ENCODE peak calls at places on chromosomes 16 and 17, in four cellular contexts. One of them, this sample, is unnamed.

GRCh38 chr17:57557793-57558681 is 187.1 kb downstream of the CCDC182 start:
- DNase-seq in erythroblast: no peak
- DNase-seq in ovary: no peak
- DNase-seq in NB4: peak
- DNase-seq in this sample: no peak

GRCh38 chr16:1333149-1333812 is at the start of gene BAIAP3:
- DNase-seq in erythroblast: peak
- DNase-seq in ovary: no peak
- DNase-seq in NB4: no peak
- DNase-seq in this sample: peak

GRCh38 chr17:19418312-19418992 is 7.4 kb downstream of the RNF112 start:
- DNase-seq in erythroblast: no peak
- DNase-seq in ovary: no peak
- DNase-seq in NB4: peak
- DNase-seq in this sample: no peak

GRCh38 chr17:3911271-3912053 is 4.8 kb downstream of the P2RX1 start:
- DNase-seq in erythroblast: no peak
- DNase-seq in ovary: no peak
- DNase-seq in NB4: no peak
- DNase-seq in this sample: peak

GRCh38 chr17:63442549-63443035 is 3.5 kb downstream of the CYB561 start:
- DNase-seq in erythroblast: no peak
- DNase-seq in ovary: no peak
- DNase-seq in NB4: peak
- DNase-seq in this sample: peak

GRCh38 chr16:86930001-86930400 is 351.7 kb downstream of the FOXL1 start:
- DNase-seq in erythroblast: no peak
- DNase-seq in ovary: no peak
- DNase-seq in NB4: no peak
- DNase-seq in this sample: no peak

GRCh38 chr17:49549691-49550678 is 25.7 kb upstream of the NXPH3 start:
- DNase-seq in erythroblast: no peak
- DNase-seq in ovary: no peak
- DNase-seq in NB4: no peak
- DNase-seq in this sample: no peak

GRCh38 chr17:55641559-55642160 is 81.0 kb downstream of the TMEM100 start:
- DNase-seq in erythroblast: peak
- DNase-seq in ovary: peak
- DNase-seq in NB4: peak
- DNase-seq in this sample: no peak

GRCh38 chr17:81429813-81430510 is 34.7 kb downstream of the BAHCC1 start:
- DNase-seq in erythroblast: no peak
- DNase-seq in ovary: peak
- DNase-seq in NB4: peak
- DNase-seq in this sample: no peak

GRCh38 chr17:28282596-28282995 is 36.4 kb upstream of the TMEM97 start:
- DNase-seq in erythroblast: no peak
- DNase-seq in ovary: no peak
- DNase-seq in NB4: no peak
- DNase-seq in this sample: no peak

GRCh38 chr16:51409001-51409675 is 258.1 kb upstream of the SALL1 start:
- DNase-seq in erythroblast: no peak
- DNase-seq in ovary: no peak
- DNase-seq in NB4: no peak
- DNase-seq in this sample: no peak

GRCh38 chr17:20562587-20562986 is 16.9 kb upstream of the CDRT15L2 start:
- DNase-seq in erythroblast: no peak
- DNase-seq in ovary: no peak
- DNase-seq in NB4: no peak
- DNase-seq in this sample: no peak

GRCh38 chr17:35056013-35056412 is 7.5 kb downstream of the RFFL start:
- DNase-seq in erythroblast: no peak
- DNase-seq in ovary: no peak
- DNase-seq in NB4: peak
- DNase-seq in this sample: no peak

GRCh38 chr16:50887500-50887899 is 145.6 kb downstream of the CYLD start:
- DNase-seq in erythroblast: no peak
- DNase-seq in ovary: no peak
- DNase-seq in NB4: peak
- DNase-seq in this sample: no peak

GRCh38 chr16:66508261-66508913 is 41.5 kb downstream of the TK2 start:
- DNase-seq in erythroblast: no peak
- DNase-seq in ovary: no peak
- DNase-seq in NB4: no peak
- DNase-seq in this sample: no peak

GRCh38 chr16:53833145-53833544 is 129.2 kb downstream of the FTO start:
- DNase-seq in erythroblast: no peak
- DNase-seq in ovary: no peak
- DNase-seq in NB4: no peak
- DNase-seq in this sample: no peak

GRCh38 chr16:82133798-82134197 is 36.2 kb downstream of the MPHOSPH6 start:
- DNase-seq in erythroblast: no peak
- DNase-seq in ovary: no peak
- DNase-seq in NB4: no peak
- DNase-seq in this sample: no peak

GRCh38 chr16:88777801-88778415 is 7.1 kb downstream of the PIEZO1 start:
- DNase-seq in erythroblast: no peak
- DNase-seq in ovary: no peak
- DNase-seq in NB4: no peak
- DNase-seq in this sample: no peak

GRCh38 chr16:88778541-88779065 is 6.4 kb downstream of the PIEZO1 start:
- DNase-seq in erythroblast: no peak
- DNase-seq in ovary: no peak
- DNase-seq in NB4: no peak
- DNase-seq in this sample: no peak

GRCh38 chr16:88781140-88782077 is 3.6 kb downstream of the PIEZO1 start:
- DNase-seq in erythroblast: peak
- DNase-seq in ovary: no peak
- DNase-seq in NB4: peak
- DNase-seq in this sample: no peak

GRCh38 chr16:88780100-88781062 is 4.6 kb downstream of the PIEZO1 start:
- DNase-seq in erythroblast: no peak
- DNase-seq in ovary: no peak
- DNase-seq in NB4: no peak
- DNase-seq in this sample: no peak

GRCh38 chr16:88779406-88780099 is 5.5 kb downstream of the PIEZO1 start:
- DNase-seq in erythroblast: no peak
- DNase-seq in ovary: no peak
- DNase-seq in NB4: no peak
- DNase-seq in this sample: no peak
- TF ChIP-seq POLR2A in erythroblast: no peak
- TF ChIP-seq POLR2A in ovary: no peak
- TF ChIP-seq POLR2A in NB4: no peak
- TF ChIP-seq POLR2A in this sample: no peak

DNA sequence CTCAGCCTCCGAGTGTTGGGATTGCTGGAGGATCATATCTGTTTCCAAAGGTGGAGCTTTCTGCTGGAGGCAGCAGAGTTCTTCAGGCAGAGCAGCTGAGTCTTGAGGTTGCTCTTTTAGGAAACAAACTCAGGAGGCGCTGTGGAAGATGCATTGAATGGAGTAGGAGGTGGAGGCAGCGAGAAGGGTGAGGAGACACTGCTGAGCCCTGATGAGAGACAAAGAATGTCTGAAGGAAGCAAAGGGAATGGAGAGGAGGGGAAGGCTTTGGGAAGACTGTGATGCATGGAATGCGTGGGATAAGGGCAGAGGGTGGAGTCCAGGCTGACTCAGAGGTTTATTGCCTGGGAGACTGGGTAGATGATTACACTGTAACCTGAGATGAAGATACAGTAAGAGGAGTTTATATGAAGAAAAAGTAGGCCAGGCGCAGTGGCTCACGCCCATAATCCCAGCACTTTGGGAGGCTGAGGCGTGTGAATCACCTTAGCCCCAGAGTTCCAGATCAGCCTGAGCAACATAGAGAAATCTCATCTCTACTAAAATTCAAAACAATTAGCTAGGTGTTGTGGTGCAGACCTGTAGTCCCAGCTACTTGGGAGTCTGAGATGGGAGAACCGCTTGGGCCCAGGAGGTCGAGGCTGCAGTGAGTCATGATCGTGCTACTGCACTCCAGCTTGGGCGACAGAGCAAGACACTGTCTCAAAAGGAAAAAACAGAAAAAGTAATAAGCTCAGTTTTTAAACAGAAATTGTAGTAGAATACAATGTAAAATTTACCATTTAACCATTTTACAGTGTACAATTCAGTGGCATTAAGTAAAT is 17.8 kb upstream of the TMEM219 start:
- DNase-seq in erythroblast: no peak
- DNase-seq in ovary: no peak
- DNase-seq in NB4: no peak
- DNase-seq in this sample: no peak
- TF ChIP-seq POLR2A in erythroblast: no peak
- TF ChIP-seq POLR2A in ovary: no peak
- TF ChIP-seq POLR2A in NB4: no peak
- TF ChIP-seq POLR2A in this sample: no peak

DNA sequence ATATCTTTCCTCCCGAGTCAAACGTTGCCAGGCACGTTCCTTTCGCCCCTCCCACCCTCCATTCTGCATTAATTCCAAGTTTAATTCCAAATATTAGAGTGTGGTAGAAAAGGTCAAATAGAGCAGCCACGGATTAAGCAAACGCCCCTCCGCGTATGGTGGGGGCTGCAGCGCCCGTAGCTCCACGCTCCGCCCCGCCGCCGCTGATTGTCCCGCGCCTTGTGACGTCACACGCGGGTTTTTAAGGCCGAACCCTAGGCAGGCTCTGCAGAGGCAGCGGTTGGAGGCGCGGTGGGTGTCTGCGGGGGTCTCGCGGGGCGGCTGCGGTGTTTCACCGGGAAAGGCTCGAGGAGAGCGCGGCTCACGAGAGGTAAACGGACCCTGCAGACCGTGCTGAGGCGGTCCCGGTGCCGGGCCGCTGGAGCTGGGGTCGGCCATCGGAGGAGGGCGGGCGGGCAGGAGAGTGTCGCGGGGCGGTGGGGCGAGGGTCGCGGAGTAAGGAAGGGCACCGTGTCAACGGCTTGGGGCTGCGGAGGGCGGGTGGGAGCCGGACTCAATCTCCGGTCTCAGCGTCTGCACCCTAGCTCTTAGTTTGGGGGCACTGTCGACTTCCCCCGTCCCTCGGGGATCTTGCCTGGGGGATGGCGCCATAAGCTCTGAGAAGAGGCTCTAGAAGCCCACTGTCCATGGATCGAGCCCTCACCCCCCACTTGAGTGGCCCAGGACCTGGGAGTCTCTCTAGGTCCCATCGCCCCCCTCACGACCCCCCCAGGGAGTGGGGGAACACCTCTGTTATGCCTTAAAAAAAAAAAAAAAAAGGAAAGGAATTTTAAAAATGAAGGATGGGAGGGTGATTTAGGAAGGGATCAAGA is at the start of gene ARL4D:
- DNase-seq in erythroblast: peak
- DNase-seq in ovary: peak
- DNase-seq in NB4: peak
- DNase-seq in this sample: peak
- TF ChIP-seq POLR2A in erythroblast: peak
- TF ChIP-seq POLR2A in ovary: peak
- TF ChIP-seq POLR2A in NB4: peak
- TF ChIP-seq POLR2A in this sample: no peak

GRCh38 chr16:30030011-30030685 is 923 bp downstream of the TLCD3B start:
- DNase-seq in erythroblast: no peak
- DNase-seq in ovary: no peak
- DNase-seq in NB4: no peak
- DNase-seq in this sample: no peak
- TF ChIP-seq POLR2A in erythroblast: no peak
- TF ChIP-seq POLR2A in ovary: no peak
- TF ChIP-seq POLR2A in NB4: no peak
- TF ChIP-seq POLR2A in this sample: no peak

GRCh38 chr17:44346064-44346844 is 1.2 kb downstream of the GRN start:
- DNase-seq in erythroblast: no peak
- DNase-seq in ovary: no peak
- DNase-seq in NB4: no peak
- DNase-seq in this sample: no peak

GRCh38 chr17:44348234-44348987 is 3.3 kb downstream of the GRN start:
- DNase-seq in erythroblast: no peak
- DNase-seq in ovary: no peak
- DNase-seq in NB4: peak
- DNase-seq in this sample: peak

GRCh38 chr17:44343510-44344209 is 1.4 kb upstream of the GRN start:
- DNase-seq in erythroblast: no peak
- DNase-seq in ovary: no peak
- DNase-seq in NB4: no peak
- DNase-seq in this sample: no peak

GRCh38 chr17:44345497-44346026 is 460 bp downstream of the GRN start:
- DNase-seq in erythroblast: peak
- DNase-seq in ovary: peak
- DNase-seq in NB4: peak
- DNase-seq in this sample: no peak

DNA sequence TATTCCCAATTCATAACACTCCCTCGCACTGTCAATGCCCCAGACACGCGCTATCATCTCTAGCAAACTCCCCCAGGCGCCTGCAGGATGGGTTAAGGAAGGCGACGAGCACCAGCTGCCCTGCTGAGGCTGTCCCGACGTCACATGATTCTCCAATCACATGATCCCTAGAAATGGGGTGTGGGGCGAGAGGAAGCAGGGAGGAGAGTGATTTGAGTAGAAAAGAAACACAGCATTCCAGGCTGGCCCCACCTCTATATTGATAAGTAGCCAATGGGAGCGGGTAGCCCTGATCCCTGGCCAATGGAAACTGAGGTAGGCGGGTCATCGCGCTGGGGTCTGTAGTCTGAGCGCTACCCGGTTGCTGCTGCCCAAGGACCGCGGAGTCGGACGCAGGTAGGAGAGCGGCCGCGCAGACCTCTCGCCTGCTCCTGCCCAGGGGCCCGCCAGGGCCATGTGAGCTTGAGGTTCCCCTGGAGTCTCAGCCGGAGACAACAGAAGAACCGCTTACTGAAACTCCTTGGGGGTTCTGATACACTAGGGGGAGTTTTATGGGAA is at the start of gene GRN:
- DNase-seq in erythroblast: peak
- DNase-seq in ovary: peak
- DNase-seq in NB4: peak
- DNase-seq in this sample: peak
- TF ChIP-seq POLR2A in erythroblast: peak
- TF ChIP-seq POLR2A in ovary: peak
- TF ChIP-seq POLR2A in NB4: peak
- TF ChIP-seq POLR2A in this sample: peak